ENCODE peak calls at places on chromosomes 12 and 14, in five cellular contexts. One of them, this sample, is unnamed.

GRCh38 chr12:62934799-62935674 is at the start of gene PPM1H:
- DNase-seq in AG09309: no peak
- DNase-seq in endothelial cell: peak; percentile 88
- DNase-seq in nephron progenitor cell: peak; percentile 87
- DNase-seq in WTC11: peak; percentile 97
- DNase-seq in this sample: peak; percentile 66

GRCh38 chr12:71011261-71011660 is 90.7 kb upstream of the PTPRR start:
- DNase-seq in AG09309: no peak
- DNase-seq in endothelial cell: no peak
- DNase-seq in nephron progenitor cell: no peak
- DNase-seq in WTC11: no peak
- DNase-seq in this sample: no peak

GRCh38 chr14:100065161-100065871 is at the start of gene EVL:
- DNase-seq in AG09309: no peak
- DNase-seq in endothelial cell: no peak
- DNase-seq in nephron progenitor cell: no peak
- DNase-seq in WTC11: no peak
- DNase-seq in this sample: no peak

GRCh38 chr14:22448035-22448904 is 140.8 kb downstream of the DAD1 start:
- DNase-seq in AG09309: no peak
- DNase-seq in endothelial cell: no peak
- DNase-seq in nephron progenitor cell: no peak
- DNase-seq in WTC11: no peak
- DNase-seq in this sample: no peak

GRCh38 chr14:58812050-58812690 is 174.4 kb downstream of the DACT1 start:
- DNase-seq in AG09309: no peak
- DNase-seq in endothelial cell: no peak
- DNase-seq in nephron progenitor cell: no peak
- DNase-seq in WTC11: no peak
- DNase-seq in this sample: no peak

GRCh38 chr12:89756100-89756637 is 47.5 kb upstream of the ATP2B1 start:
- DNase-seq in AG09309: no peak
- DNase-seq in endothelial cell: no peak
- DNase-seq in nephron progenitor cell: no peak
- DNase-seq in WTC11: no peak
- DNase-seq in this sample: no peak

GRCh38 chr14:81138429-81138828 is 82.3 kb downstream of the GTF2A1 start:
- DNase-seq in AG09309: no peak
- DNase-seq in endothelial cell: no peak
- DNase-seq in nephron progenitor cell: no peak
- DNase-seq in WTC11: no peak
- DNase-seq in this sample: no peak

GRCh38 chr12:102879144-102879763 is 37.8 kb downstream of the PAH start:
- DNase-seq in AG09309: peak; percentile 16
- DNase-seq in endothelial cell: peak; percentile 18
- DNase-seq in nephron progenitor cell: peak; percentile 52
- DNase-seq in WTC11: peak; percentile 51
- DNase-seq in this sample: peak; percentile 29

GRCh38 chr14:64196668-64197411 is 97.3 kb downstream of the ESR2 start:
- DNase-seq in AG09309: peak; percentile 14
- DNase-seq in endothelial cell: peak; percentile 38
- DNase-seq in nephron progenitor cell: peak; percentile 71
- DNase-seq in WTC11: peak; percentile 71
- DNase-seq in this sample: peak; percentile 50

GRCh38 chr12:55741978-55742377 is 944 bp upstream of the GDF11 start:
- DNase-seq in AG09309: no peak
- DNase-seq in endothelial cell: no peak
- DNase-seq in nephron progenitor cell: no peak
- DNase-seq in WTC11: no peak
- DNase-seq in this sample: no peak

GRCh38 chr12:459430-460258 is at the start of gene B4GALNT3:
- DNase-seq in AG09309: no peak
- DNase-seq in endothelial cell: peak; percentile 31
- DNase-seq in nephron progenitor cell: peak; percentile 79
- DNase-seq in WTC11: peak; percentile 72
- DNase-seq in this sample: peak; percentile 40

GRCh38 chr12:71958457-71958856 is 19.8 kb downstream of the TPH2 start:
- DNase-seq in AG09309: no peak
- DNase-seq in endothelial cell: no peak
- DNase-seq in nephron progenitor cell: no peak
- DNase-seq in WTC11: no peak
- DNase-seq in this sample: no peak

GRCh38 chr12:6461401-6462233 is 8.9 kb downstream of the VAMP1 start:
- DNase-seq in AG09309: no peak
- DNase-seq in endothelial cell: no peak
- DNase-seq in nephron progenitor cell: no peak
- DNase-seq in WTC11: peak; percentile 3
- DNase-seq in this sample: no peak

GRCh38 chr14:80310950-80311349 is 99.6 kb upstream of the DIO2 start:
- DNase-seq in AG09309: no peak
- DNase-seq in endothelial cell: no peak
- DNase-seq in nephron progenitor cell: no peak
- DNase-seq in WTC11: no peak
- DNase-seq in this sample: no peak

GRCh38 chr12:59742831-59743230 is 147.0 kb downstream of the SLC16A7 start:
- DNase-seq in AG09309: peak; percentile 25
- DNase-seq in endothelial cell: no peak
- DNase-seq in nephron progenitor cell: no peak
- DNase-seq in WTC11: no peak
- DNase-seq in this sample: no peak

GRCh38 chr14:75406102-75406501 is 21.7 kb upstream of the JDP2 start:
- DNase-seq in AG09309: no peak
- DNase-seq in endothelial cell: no peak
- DNase-seq in nephron progenitor cell: no peak
- DNase-seq in WTC11: no peak
- DNase-seq in this sample: no peak

GRCh38 chr12:95859344-95859816 is 628 bp downstream of the SNRPF start:
- DNase-seq in AG09309: no peak
- DNase-seq in endothelial cell: no peak
- DNase-seq in nephron progenitor cell: no peak
- DNase-seq in WTC11: no peak
- DNase-seq in this sample: no peak

GRCh38 chr12:63921157-63921556 is 76.7 kb downstream of the SRGAP1 start:
- DNase-seq in AG09309: no peak
- DNase-seq in endothelial cell: no peak
- DNase-seq in nephron progenitor cell: no peak
- DNase-seq in WTC11: no peak
- DNase-seq in this sample: no peak

GRCh38 chr12:96401061-96401871 is 1.0 kb upstream of the CDK17 start:
- DNase-seq in AG09309: no peak
- DNase-seq in endothelial cell: peak; percentile 8
- DNase-seq in nephron progenitor cell: no peak
- DNase-seq in WTC11: no peak
- DNase-seq in this sample: no peak

GRCh38 chr12:91890742-91891141 is 254.9 kb downstream of the BTG1 start:
- DNase-seq in AG09309: no peak
- DNase-seq in endothelial cell: no peak
- DNase-seq in nephron progenitor cell: no peak
- DNase-seq in WTC11: no peak
- DNase-seq in this sample: no peak

GRCh38 chr12:54033980-54034783 is 1.3 kb downstream of the HOXC5 start:
- DNase-seq in AG09309: no peak
- DNase-seq in endothelial cell: no peak
- DNase-seq in nephron progenitor cell: peak; percentile 61
- DNase-seq in WTC11: no peak
- DNase-seq in this sample: no peak

GRCh38 chr12:93970892-93971688 is 177.3 kb upstream of the PLXNC1 start:
- DNase-seq in AG09309: no peak
- DNase-seq in endothelial cell: no peak
- DNase-seq in nephron progenitor cell: no peak
- DNase-seq in WTC11: no peak
- DNase-seq in this sample: no peak

DNA sequence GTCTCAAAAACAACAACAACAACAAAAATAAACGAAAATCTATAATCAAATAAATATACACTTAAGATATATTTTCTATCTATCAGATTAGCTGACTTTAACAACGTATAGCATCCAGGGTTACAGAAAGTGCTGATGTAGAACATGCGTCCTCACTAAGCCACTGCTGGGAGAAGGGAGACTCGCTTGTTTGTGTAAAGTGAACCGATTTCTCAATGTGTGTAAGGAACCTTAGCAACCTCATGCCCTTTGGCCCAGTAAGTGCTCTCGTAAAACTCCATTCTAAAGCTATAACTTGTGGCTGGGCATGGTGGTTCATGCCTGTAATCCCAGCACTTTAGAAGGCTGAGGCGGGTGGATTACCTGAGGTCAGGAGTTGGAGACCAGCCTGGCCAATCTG is 23.8 kb downstream of the NFKBIA start:
- DNase-seq in AG09309: no peak
- DNase-seq in endothelial cell: no peak
- DNase-seq in nephron progenitor cell: no peak
- DNase-seq in WTC11: no peak
- DNase-seq in this sample: no peak
- TF ChIP-seq CTCF in AG09309: no peak
- TF ChIP-seq CTCF in endothelial cell: no peak
- TF ChIP-seq CTCF in nephron progenitor cell: no peak
- TF ChIP-seq CTCF in WTC11: no peak
- TF ChIP-seq CTCF in this sample: no peak

GRCh38 chr12:121468451-121468850 is 68.5 kb downstream of the RNF34 start:
- DNase-seq in AG09309: no peak
- DNase-seq in endothelial cell: no peak
- DNase-seq in nephron progenitor cell: no peak
- DNase-seq in WTC11: no peak
- DNase-seq in this sample: no peak
- TF ChIP-seq CTCF in AG09309: no peak
- TF ChIP-seq CTCF in endothelial cell: no peak
- TF ChIP-seq CTCF in nephron progenitor cell: no peak
- TF ChIP-seq CTCF in WTC11: no peak
- TF ChIP-seq CTCF in this sample: no peak

GRCh38 chr12:52561880-52562449 is 9.0 kb upstream of the KRT71 start:
- DNase-seq in AG09309: no peak
- DNase-seq in endothelial cell: no peak
- DNase-seq in nephron progenitor cell: no peak
- DNase-seq in WTC11: no peak
- DNase-seq in this sample: no peak
- TF ChIP-seq CTCF in AG09309: peak; percentile 14
- TF ChIP-seq CTCF in endothelial cell: peak; percentile 49
- TF ChIP-seq CTCF in nephron progenitor cell: no peak
- TF ChIP-seq CTCF in WTC11: no peak
- TF ChIP-seq CTCF in this sample: peak; percentile 53

DNA sequence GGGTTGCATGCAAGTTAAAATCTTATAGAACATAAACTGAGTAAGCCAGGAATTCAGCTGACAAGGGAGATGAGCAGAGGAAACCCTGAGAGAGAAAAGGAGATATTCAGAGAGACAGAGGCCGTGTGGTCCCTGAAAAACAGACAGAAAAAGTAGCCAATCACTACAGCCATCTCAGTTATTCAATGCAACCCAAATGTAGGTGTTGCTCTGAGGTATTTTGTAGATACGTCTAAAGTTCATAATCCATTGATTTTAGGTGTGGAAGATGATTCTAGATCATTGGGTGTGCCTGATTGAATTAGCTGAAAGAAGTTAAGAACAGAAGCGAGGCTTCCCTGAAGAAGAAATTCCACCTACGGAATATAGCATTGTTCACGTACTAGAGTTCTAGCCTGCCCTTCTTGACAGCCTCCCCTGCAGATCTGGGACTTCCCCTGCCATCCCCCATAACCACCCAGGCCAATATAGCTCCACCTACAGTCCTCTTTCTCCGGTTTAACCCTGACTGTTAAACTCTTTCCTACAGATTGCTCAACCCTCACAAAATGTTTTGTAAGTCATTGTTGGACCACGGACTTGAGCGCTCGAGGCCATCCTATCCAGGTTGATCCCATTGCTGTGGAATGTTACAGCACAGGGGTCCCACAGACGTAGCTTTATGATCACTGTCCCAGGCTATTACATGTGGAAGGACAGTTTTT is 21.7 kb downstream of the AICDA start:
- DNase-seq in AG09309: no peak
- DNase-seq in endothelial cell: no peak
- DNase-seq in nephron progenitor cell: no peak
- DNase-seq in WTC11: no peak
- DNase-seq in this sample: no peak
- TF ChIP-seq CTCF in AG09309: no peak
- TF ChIP-seq CTCF in endothelial cell: no peak
- TF ChIP-seq CTCF in nephron progenitor cell: no peak
- TF ChIP-seq CTCF in WTC11: no peak
- TF ChIP-seq CTCF in this sample: no peak

GRCh38 chr14:105093426-105094192 is 28.4 kb upstream of the GPR132 start:
- DNase-seq in AG09309: no peak
- DNase-seq in endothelial cell: peak; percentile 89
- DNase-seq in nephron progenitor cell: peak; percentile 86
- DNase-seq in WTC11: peak; percentile 94
- DNase-seq in this sample: peak; percentile 74
- TF ChIP-seq CTCF in AG09309: peak; percentile 46
- TF ChIP-seq CTCF in endothelial cell: peak; percentile 56
- TF ChIP-seq CTCF in nephron progenitor cell: peak; percentile 44
- TF ChIP-seq CTCF in WTC11: peak; percentile 9
- TF ChIP-seq CTCF in this sample: peak; percentile 69